ENCODE peak calls at places on chromosomes 4 and X, in six cellular contexts. J, P, K, U, H and S are unnamed samples.

GRCh38 chr4:91963489-91963888 is 340.3 kb upstream of the GRID2 start:
- DNase-seq in J (peak; percentile 45), P (no peak), K (peak; percentile 82), U (no peak), H (no peak), S (peak; percentile 48)

GRCh38 chr4:94595880-94596483 is 144.2 kb downstream of the PDLIM5 start:
- DNase-seq in J (peak; percentile 60), P (no peak), K (peak; percentile 82), U (no peak), H (peak; percentile 16), S (peak; percentile 22)

GRCh38 chrX:46953137-46953527 is 40.9 kb downstream of the JADE3 start:
- DNase-seq in J (no peak), P (no peak), K (no peak), U (no peak), H (no peak), S (no peak)

GRCh38 chr4:67790721-67791120 is 36.5 kb upstream of the GNRHR start:
- DNase-seq in J (no peak), P (no peak), K (no peak), U (no peak), H (no peak), S (no peak)

GRCh38 chrX:132442674-132443073 is 46.2 kb downstream of the MBNL3 start:
- DNase-seq in J (no peak), P (no peak), K (peak; percentile 14), U (no peak), H (no peak), S (peak; percentile 66)

GRCh38 chr4:73152893-73153292 is 83.4 kb upstream of the COX18 start:
- DNase-seq in J (no peak), P (no peak), K (peak; percentile 23), U (no peak), H (no peak), S (no peak)

GRCh38 chr4:174835536-174835935 is 6.5 kb upstream of the GLRA3 start:
- DNase-seq in J (peak; percentile 18), P (no peak), K (no peak), U (no peak), H (no peak), S (no peak)

GRCh38 chr4:118221193-118221800 is 131.5 kb downstream of the PRSS12 start:
- DNase-seq in J (no peak), P (no peak), K (no peak), U (no peak), H (no peak), S (no peak)

GRCh38 chr4:173360587-173361221 is 10.1 kb upstream of the SAP30 start:
- DNase-seq in J (peak; percentile 33), P (no peak), K (peak; percentile 45), U (no peak), H (no peak), S (peak; percentile 43)

GRCh38 chr4:183250831-183251230 is 69.2 kb downstream of the CLDN22 start:
- DNase-seq in J (no peak), P (no peak), K (no peak), U (no peak), H (no peak), S (no peak)

GRCh38 chr4:140057693-140058092 is 96.3 kb downstream of the MAML3 start:
- DNase-seq in J (no peak), P (no peak), K (no peak), U (no peak), H (no peak), S (no peak)

GRCh38 chr4:2744576-2745270 is 11.4 kb downstream of the TNIP2 start:
- DNase-seq in J (no peak), P (no peak), K (no peak), U (no peak), H (no peak), S (no peak)

GRCh38 chrX:68807818-68808217 is 21.0 kb upstream of the EFNB1 start:
- DNase-seq in J (peak; percentile 59), P (no peak), K (no peak), U (no peak), H (no peak), S (no peak)

GRCh38 chrX:107449490-107450175 is at the start of gene FRMPD3:
- DNase-seq in J (no peak), P (no peak), K (no peak), U (peak; percentile 11), H (no peak), S (peak; percentile 30)

GRCh38 chr4:26135331-26135730 is 185.5 kb upstream of the RBPJ start:
- DNase-seq in J (no peak), P (no peak), K (no peak), U (no peak), H (no peak), S (no peak)

DNA sequence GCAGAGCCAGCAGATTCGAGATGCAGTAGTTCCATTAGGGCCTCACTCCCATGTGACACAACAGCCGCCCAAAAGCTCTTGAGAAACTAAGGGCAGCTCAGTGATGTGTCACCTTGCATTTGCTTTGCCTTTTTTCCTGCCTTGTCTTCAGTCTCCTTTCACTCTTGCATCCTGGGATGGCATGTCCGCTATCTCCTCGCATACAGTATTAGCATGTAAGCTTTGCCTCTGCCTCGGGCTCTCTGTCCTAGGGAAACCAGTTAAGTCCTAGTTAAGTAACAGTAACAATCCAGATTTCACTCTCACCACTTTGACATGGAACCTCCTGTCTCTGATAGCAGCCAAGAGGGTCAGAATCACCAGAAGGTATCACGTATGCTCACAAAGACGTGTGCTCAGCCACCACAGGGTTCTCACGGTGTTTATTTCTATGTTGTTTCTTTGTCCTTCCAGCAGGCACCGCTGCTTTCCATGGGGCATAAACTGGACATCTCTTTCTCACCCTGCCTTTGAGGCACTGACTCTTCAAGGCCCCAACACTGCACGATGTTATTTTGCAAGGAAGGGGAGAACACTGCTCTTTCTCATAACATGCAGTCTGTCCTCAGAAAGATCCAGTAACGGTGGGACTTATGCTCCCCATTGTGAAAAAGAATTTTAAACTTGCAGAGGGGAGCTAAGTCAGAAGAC is 26.7 kb upstream of the SORBS2 start:
- DNase-seq in J (no peak), P (no peak), K (no peak), U (no peak), H (no peak), S (peak; percentile 10)
- TF ChIP-seq CTCF in J (no peak), P (no peak), K (no peak), U (no peak), H (no peak), S (no peak)

DNA sequence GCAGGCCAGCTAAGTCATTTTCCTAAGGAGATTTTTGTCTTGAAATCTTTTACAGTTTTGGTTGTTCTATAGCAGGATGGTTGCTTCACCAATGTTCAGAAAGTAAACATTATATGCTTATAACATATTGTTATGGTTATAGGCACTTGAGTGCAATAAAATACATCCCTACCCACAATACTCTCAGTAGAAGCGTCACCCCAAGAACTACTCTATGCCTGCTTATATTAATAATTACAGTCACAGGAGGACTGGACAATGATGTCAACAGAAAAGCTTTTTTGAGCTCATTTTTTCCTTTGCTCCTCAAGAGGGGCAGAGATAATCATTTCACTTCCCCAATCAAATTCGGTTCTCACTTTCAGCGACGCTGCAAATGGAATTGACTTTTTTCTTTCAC is 25.1 kb upstream of the SGMS2 start:
- DNase-seq in J (no peak), P (no peak), K (no peak), U (no peak), H (no peak), S (no peak)
- H3K4me3 ChIP-seq in J (no peak overlapping the region), P (peak overlapping the region; percentile 28), K (no peak overlapping the region), U (no peak overlapping the region), H (peak overlapping the region; percentile 53), S (no peak overlapping the region)

DNA sequence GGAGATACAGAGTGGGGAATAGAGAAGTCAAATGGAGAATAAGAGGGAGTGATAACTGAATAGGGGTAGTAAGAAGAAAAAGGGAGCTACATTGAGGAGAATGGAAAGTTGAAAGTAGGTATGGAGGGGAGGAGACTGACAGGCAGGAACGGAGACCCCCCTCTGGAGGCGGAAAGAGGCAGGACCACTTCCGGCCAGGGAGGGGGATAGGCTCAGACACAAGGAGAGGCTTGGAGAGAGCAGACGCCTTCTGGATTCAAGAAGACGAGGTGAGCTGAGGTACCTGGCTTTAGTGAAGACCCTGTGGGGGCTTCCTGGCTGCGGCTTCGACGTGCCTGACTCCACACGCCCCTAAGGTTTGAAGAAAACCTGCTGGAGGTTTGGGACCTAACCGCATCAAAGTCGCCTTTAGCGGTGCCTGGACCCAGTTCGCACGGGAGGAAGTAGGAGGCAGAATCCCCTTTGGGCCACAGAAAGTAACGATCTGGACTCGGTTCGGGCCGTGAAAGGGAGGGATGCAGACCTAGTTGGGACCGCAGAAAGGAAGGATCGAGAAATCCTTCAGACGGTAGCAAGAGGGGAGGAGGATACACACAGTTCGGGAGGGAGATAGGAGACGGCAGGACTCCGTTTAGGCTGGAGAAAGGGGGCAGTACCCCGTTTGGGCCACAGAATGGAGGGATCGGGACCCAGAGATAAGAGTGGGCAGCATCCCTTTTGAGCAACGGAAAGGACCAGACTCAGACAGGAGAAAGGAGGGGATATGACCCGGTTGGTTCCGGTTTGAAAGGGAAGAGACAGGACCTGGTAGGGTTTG is at the start of gene TRO:
- DNase-seq in J (no peak), P (no peak), K (no peak), U (peak; percentile 35), H (no peak), S (peak; percentile 30)
- TF ChIP-seq CTCF in J (no peak), P (no peak), K (peak; percentile 7), U (peak; percentile 18), H (no peak), S (no peak)

DNA sequence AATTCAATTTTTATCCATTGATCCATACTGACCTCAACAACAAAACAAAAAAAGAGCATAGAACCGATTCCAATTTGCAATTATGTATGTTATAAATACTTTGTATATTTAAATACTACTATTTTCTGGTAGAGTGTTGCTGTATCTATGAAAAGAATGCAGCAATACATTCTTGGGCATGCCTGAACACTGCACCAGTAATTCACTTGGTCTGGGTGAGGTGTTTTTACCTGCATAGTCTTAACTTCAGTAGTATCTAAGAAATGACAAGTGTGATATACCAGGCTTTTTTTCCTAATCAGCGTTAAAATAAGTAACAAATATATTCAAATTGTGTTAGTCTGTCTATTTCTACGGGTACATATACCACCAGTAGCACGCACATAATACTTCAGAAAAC is 120.2 kb downstream of the KLHL13 start:
- DNase-seq in J (no peak), P (no peak), K (no peak), U (no peak), H (no peak), S (no peak)
- H3K4me3 ChIP-seq in J (no peak overlapping the region), P (no peak overlapping the region), K (no peak overlapping the region), U (no peak overlapping the region), H (no peak overlapping the region), S (no peak overlapping the region)

GRCh38 chrX:24301806-24302205 is 12.1 kb downstream of the SUPT20HL2 start:
- DNase-seq in J (no peak), P (no peak), K (peak; percentile 17), U (no peak), H (no peak), S (peak; percentile 5)

GRCh38 chrX:24305905-24306304 is 8.0 kb downstream of the SUPT20HL2 start:
- DNase-seq in J (no peak), P (no peak), K (no peak), U (no peak), H (no peak), S (no peak)

GRCh38 chrX:24301060-24301459 is 12.8 kb downstream of the SUPT20HL2 start:
- DNase-seq in J (peak; percentile 30), P (no peak), K (peak; percentile 27), U (no peak), H (no peak), S (peak; percentile 3)

DNA sequence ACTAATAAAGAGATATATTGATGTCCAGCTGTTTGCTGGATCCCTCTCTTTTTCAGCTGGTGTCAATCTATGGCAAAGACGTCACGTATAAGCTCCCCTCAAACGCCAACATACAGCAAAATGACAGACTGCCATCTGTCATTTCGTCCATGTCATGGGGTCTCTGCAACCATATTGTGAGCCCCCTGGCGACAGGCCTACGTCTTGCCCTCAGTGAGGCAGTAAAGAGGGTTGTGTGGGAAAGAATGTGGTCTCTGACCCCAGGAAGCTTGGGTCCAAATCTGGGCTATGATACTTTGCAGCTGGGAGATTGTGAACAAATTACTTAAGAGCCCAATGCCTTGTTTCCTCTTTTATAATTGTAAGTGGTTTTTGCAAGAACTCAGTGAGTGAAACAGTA is 7.4 kb downstream of the SUPT20HL2 start:
- DNase-seq in J (no peak), P (no peak), K (peak; percentile 0), U (no peak), H (no peak), S (no peak)
- TF ChIP-seq CTCF in J (no peak), P (no peak), K (no peak), U (no peak), H (no peak), S (no peak)